ENCODE peak calls at places on chromosome 16, in eight cellular contexts. One of them, this sample, is unnamed.

GRCh38 chr16:85733839-85734170 is 17.1 kb downstream of the C16orf74 start:
- DNase-seq in dorsolateral prefrontal cortex: no peak
- DNase-seq in PC-9: no peak
- DNase-seq in heart left ventricle: no peak
- DNase-seq in neural progenitor cell: peak
- DNase-seq in gastrocnemius medialis: no peak
- DNase-seq in mesendoderm: peak
- DNase-seq in hepatocyte: no peak
- DNase-seq in this sample: no peak

GRCh38 chr16:72434159-72434558 is 262.2 kb upstream of the PMFBP1 start:
- DNase-seq in dorsolateral prefrontal cortex: no peak
- DNase-seq in PC-9: no peak
- DNase-seq in heart left ventricle: no peak
- DNase-seq in neural progenitor cell: no peak
- DNase-seq in gastrocnemius medialis: no peak
- DNase-seq in mesendoderm: peak
- DNase-seq in hepatocyte: no peak
- DNase-seq in this sample: no peak

GRCh38 chr16:25143898-25144297 is 32.4 kb downstream of the LCMT1 start:
- DNase-seq in dorsolateral prefrontal cortex: no peak
- DNase-seq in PC-9: no peak
- DNase-seq in heart left ventricle: no peak
- DNase-seq in neural progenitor cell: peak
- DNase-seq in gastrocnemius medialis: no peak
- DNase-seq in mesendoderm: peak
- DNase-seq in hepatocyte: no peak
- DNase-seq in this sample: no peak

GRCh38 chr16:84689126-84689525 is 10.7 kb upstream of the USP10 start:
- DNase-seq in dorsolateral prefrontal cortex: no peak
- DNase-seq in PC-9: no peak
- DNase-seq in heart left ventricle: no peak
- DNase-seq in neural progenitor cell: no peak
- DNase-seq in gastrocnemius medialis: no peak
- DNase-seq in mesendoderm: no peak
- DNase-seq in hepatocyte: peak
- DNase-seq in this sample: no peak

GRCh38 chr16:22008215-22009142 is 568 bp downstream of the MOSMO start:
- DNase-seq in dorsolateral prefrontal cortex: no peak
- DNase-seq in PC-9: no peak
- DNase-seq in heart left ventricle: no peak
- DNase-seq in neural progenitor cell: peak
- DNase-seq in gastrocnemius medialis: no peak
- DNase-seq in mesendoderm: no peak
- DNase-seq in hepatocyte: peak
- DNase-seq in this sample: peak

GRCh38 chr16:21156767-21157467 is 1.6 kb upstream of the LDAF1 start:
- DNase-seq in dorsolateral prefrontal cortex: no peak
- DNase-seq in PC-9: peak
- DNase-seq in heart left ventricle: peak
- DNase-seq in neural progenitor cell: peak
- DNase-seq in gastrocnemius medialis: no peak
- DNase-seq in mesendoderm: peak
- DNase-seq in hepatocyte: peak
- DNase-seq in this sample: no peak

GRCh38 chr16:89048087-89048729 is 45.4 kb upstream of the ACSF3 start:
- DNase-seq in dorsolateral prefrontal cortex: no peak
- DNase-seq in PC-9: no peak
- DNase-seq in heart left ventricle: peak
- DNase-seq in neural progenitor cell: peak
- DNase-seq in gastrocnemius medialis: no peak
- DNase-seq in mesendoderm: no peak
- DNase-seq in hepatocyte: no peak
- DNase-seq in this sample: no peak

GRCh38 chr16:75584108-75584507 is 17.9 kb downstream of the GABARAPL2 start:
- DNase-seq in dorsolateral prefrontal cortex: no peak
- DNase-seq in PC-9: no peak
- DNase-seq in heart left ventricle: no peak
- DNase-seq in neural progenitor cell: no peak
- DNase-seq in gastrocnemius medialis: no peak
- DNase-seq in mesendoderm: no peak
- DNase-seq in hepatocyte: no peak
- DNase-seq in this sample: no peak

GRCh38 chr16:22141746-22142145 is 20.6 kb upstream of the SDR42E2 start:
- DNase-seq in dorsolateral prefrontal cortex: no peak
- DNase-seq in PC-9: no peak
- DNase-seq in heart left ventricle: no peak
- DNase-seq in neural progenitor cell: peak
- DNase-seq in gastrocnemius medialis: no peak
- DNase-seq in mesendoderm: peak
- DNase-seq in hepatocyte: no peak
- DNase-seq in this sample: no peak

GRCh38 chr16:8818499-8819270 is 21.0 kb downstream of the PMM2 start:
- DNase-seq in dorsolateral prefrontal cortex: no peak
- DNase-seq in PC-9: no peak
- DNase-seq in heart left ventricle: no peak
- DNase-seq in neural progenitor cell: no peak
- DNase-seq in gastrocnemius medialis: no peak
- DNase-seq in mesendoderm: peak
- DNase-seq in hepatocyte: no peak
- DNase-seq in this sample: no peak

GRCh38 chr16:29126057-29126494 is 141.2 kb downstream of the LAT start:
- DNase-seq in dorsolateral prefrontal cortex: no peak
- DNase-seq in PC-9: no peak
- DNase-seq in heart left ventricle: no peak
- DNase-seq in neural progenitor cell: no peak
- DNase-seq in gastrocnemius medialis: no peak
- DNase-seq in mesendoderm: no peak
- DNase-seq in hepatocyte: no peak
- DNase-seq in this sample: peak

GRCh38 chr16:71311553-71312158 is 22.5 kb upstream of the CMTR2 start:
- DNase-seq in dorsolateral prefrontal cortex: no peak
- DNase-seq in PC-9: no peak
- DNase-seq in heart left ventricle: no peak
- DNase-seq in neural progenitor cell: peak
- DNase-seq in gastrocnemius medialis: no peak
- DNase-seq in mesendoderm: peak
- DNase-seq in hepatocyte: peak
- DNase-seq in this sample: peak

GRCh38 chr16:74608944-74609343 is 2.0 kb upstream of the GLG1 start:
- DNase-seq in dorsolateral prefrontal cortex: no peak
- DNase-seq in PC-9: no peak
- DNase-seq in heart left ventricle: no peak
- DNase-seq in neural progenitor cell: no peak
- DNase-seq in gastrocnemius medialis: no peak
- DNase-seq in mesendoderm: peak
- DNase-seq in hepatocyte: no peak
- DNase-seq in this sample: peak

GRCh38 chr16:78748471-78748929 is 649.0 kb downstream of the WWOX start:
- DNase-seq in dorsolateral prefrontal cortex: no peak
- DNase-seq in PC-9: no peak
- DNase-seq in heart left ventricle: no peak
- DNase-seq in neural progenitor cell: no peak
- DNase-seq in gastrocnemius medialis: no peak
- DNase-seq in mesendoderm: no peak
- DNase-seq in hepatocyte: no peak
- DNase-seq in this sample: no peak

GRCh38 chr16:57601801-57602478 is 26.5 kb upstream of the ADGRG1 start:
- DNase-seq in dorsolateral prefrontal cortex: no peak
- DNase-seq in PC-9: no peak
- DNase-seq in heart left ventricle: no peak
- DNase-seq in neural progenitor cell: no peak
- DNase-seq in gastrocnemius medialis: no peak
- DNase-seq in mesendoderm: no peak
- DNase-seq in hepatocyte: no peak
- DNase-seq in this sample: peak

DNA sequence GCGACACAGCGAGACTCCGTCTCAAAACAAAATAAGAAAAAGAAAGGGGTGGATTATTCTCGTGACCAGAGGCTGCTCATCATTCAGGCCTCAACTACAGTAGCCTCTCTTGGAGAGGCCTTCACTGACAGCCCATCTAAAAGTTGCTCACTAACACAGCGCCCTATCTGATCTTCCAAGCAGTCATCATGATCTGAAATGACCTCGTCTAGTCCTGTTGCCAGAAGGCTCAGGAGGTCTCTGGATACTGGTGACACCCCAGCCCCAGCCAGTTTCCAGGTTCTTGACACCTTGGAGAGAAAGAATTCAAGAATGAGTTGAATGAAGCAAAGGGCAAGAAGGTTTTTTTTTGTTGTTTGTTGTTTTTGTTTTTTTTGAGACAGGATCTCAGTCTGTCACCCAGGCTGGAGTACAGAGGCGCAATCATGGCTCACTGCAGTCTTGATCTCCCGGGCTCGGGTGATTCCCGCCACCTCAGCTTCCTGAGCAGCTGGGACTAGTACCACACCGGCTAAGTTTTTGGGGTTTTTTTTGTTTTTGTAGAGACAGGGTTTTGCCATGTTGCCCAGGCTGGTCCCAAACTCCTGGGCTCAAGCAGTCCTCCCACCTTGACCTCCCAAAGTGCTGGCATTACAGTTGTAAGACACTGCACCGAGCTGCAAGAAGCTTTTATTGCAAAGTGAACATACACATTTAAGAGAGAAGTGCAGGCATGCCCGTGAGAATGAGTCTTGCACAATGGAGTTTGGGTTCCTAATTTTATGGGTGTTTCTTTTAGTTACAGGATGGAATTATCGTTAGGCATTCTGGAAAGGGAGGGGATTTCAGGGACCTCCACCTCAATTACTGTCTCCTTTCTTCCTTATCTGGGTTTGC is 2.7 kb upstream of the ZC3H7A start:
- DNase-seq in dorsolateral prefrontal cortex: no peak
- DNase-seq in PC-9: no peak
- DNase-seq in heart left ventricle: no peak
- DNase-seq in neural progenitor cell: no peak
- DNase-seq in gastrocnemius medialis: no peak
- DNase-seq in mesendoderm: peak
- DNase-seq in hepatocyte: no peak
- DNase-seq in this sample: no peak
- H3K4me3 ChIP-seq in dorsolateral prefrontal cortex: no peak
- H3K4me3 ChIP-seq in PC-9: no peak
- H3K4me3 ChIP-seq in heart left ventricle: peak
- H3K4me3 ChIP-seq in neural progenitor cell: no peak
- H3K4me3 ChIP-seq in gastrocnemius medialis: no peak
- H3K4me3 ChIP-seq in mesendoderm: no peak
- H3K4me3 ChIP-seq in hepatocyte: no peak
- H3K4me3 ChIP-seq in this sample: no peak

GRCh38 chr16:23432176-23433128 is 20.5 kb downstream of the COG7 start:
- DNase-seq in dorsolateral prefrontal cortex: no peak
- DNase-seq in PC-9: no peak
- DNase-seq in heart left ventricle: no peak
- DNase-seq in neural progenitor cell: no peak
- DNase-seq in gastrocnemius medialis: no peak
- DNase-seq in mesendoderm: no peak
- DNase-seq in hepatocyte: no peak
- DNase-seq in this sample: no peak

GRCh38 chr16:23433261-23433920 is 19.6 kb downstream of the COG7 start:
- DNase-seq in dorsolateral prefrontal cortex: no peak
- DNase-seq in PC-9: no peak
- DNase-seq in heart left ventricle: no peak
- DNase-seq in neural progenitor cell: no peak
- DNase-seq in gastrocnemius medialis: no peak
- DNase-seq in mesendoderm: no peak
- DNase-seq in hepatocyte: no peak
- DNase-seq in this sample: no peak

GRCh38 chr16:23436992-23437391 is 16.0 kb downstream of the COG7 start:
- DNase-seq in dorsolateral prefrontal cortex: no peak
- DNase-seq in PC-9: no peak
- DNase-seq in heart left ventricle: no peak
- DNase-seq in neural progenitor cell: no peak
- DNase-seq in gastrocnemius medialis: no peak
- DNase-seq in mesendoderm: no peak
- DNase-seq in hepatocyte: no peak
- DNase-seq in this sample: no peak

GRCh38 chr16:23435500-23435899 is 17.5 kb downstream of the COG7 start:
- DNase-seq in dorsolateral prefrontal cortex: no peak
- DNase-seq in PC-9: peak
- DNase-seq in heart left ventricle: peak
- DNase-seq in neural progenitor cell: peak
- DNase-seq in gastrocnemius medialis: no peak
- DNase-seq in mesendoderm: peak
- DNase-seq in hepatocyte: peak
- DNase-seq in this sample: peak

DNA sequence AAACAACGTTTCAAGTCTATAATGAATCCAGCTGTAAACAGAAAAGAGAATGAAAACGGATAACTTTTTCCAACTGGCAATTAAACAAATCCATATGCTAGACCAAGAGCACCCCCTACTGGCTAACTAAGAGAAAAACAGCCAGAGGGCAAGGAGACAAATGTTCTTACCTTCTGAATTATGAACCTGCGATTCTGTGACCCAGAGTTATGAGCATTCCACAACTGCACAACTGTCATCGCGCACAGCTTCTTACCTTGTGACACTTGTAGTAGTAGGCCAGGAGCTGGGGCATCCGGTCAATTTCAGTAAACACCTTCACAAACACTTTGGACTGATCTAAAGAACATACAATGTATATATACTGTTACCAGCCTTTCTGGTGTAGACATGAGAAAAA is 18.6 kb downstream of the COG7 start:
- DNase-seq in dorsolateral prefrontal cortex: no peak
- DNase-seq in PC-9: peak
- DNase-seq in heart left ventricle: no peak
- DNase-seq in neural progenitor cell: peak
- DNase-seq in gastrocnemius medialis: peak
- DNase-seq in mesendoderm: peak
- DNase-seq in hepatocyte: peak
- DNase-seq in this sample: peak
- H3K27ac ChIP-seq in dorsolateral prefrontal cortex: no peak
- H3K27ac ChIP-seq in PC-9: no peak
- H3K27ac ChIP-seq in heart left ventricle: no peak
- H3K27ac ChIP-seq in neural progenitor cell: no peak
- H3K27ac ChIP-seq in gastrocnemius medialis: no peak
- H3K27ac ChIP-seq in mesendoderm: no peak
- H3K27ac ChIP-seq in hepatocyte: no peak
- H3K27ac ChIP-seq in this sample: no peak

GRCh38 chr16:87802670-87803069 is 36.9 kb upstream of the KLHDC4 start:
- DNase-seq in dorsolateral prefrontal cortex: no peak
- DNase-seq in PC-9: no peak
- DNase-seq in heart left ventricle: no peak
- DNase-seq in neural progenitor cell: no peak
- DNase-seq in gastrocnemius medialis: no peak
- DNase-seq in mesendoderm: no peak
- DNase-seq in hepatocyte: no peak
- DNase-seq in this sample: no peak
- H3K4me3 ChIP-seq in dorsolateral prefrontal cortex: no peak
- H3K4me3 ChIP-seq in PC-9: no peak
- H3K4me3 ChIP-seq in heart left ventricle: no peak
- H3K4me3 ChIP-seq in neural progenitor cell: no peak
- H3K4me3 ChIP-seq in gastrocnemius medialis: no peak
- H3K4me3 ChIP-seq in mesendoderm: no peak
- H3K4me3 ChIP-seq in hepatocyte: no peak
- H3K4me3 ChIP-seq in this sample: no peak

DNA sequence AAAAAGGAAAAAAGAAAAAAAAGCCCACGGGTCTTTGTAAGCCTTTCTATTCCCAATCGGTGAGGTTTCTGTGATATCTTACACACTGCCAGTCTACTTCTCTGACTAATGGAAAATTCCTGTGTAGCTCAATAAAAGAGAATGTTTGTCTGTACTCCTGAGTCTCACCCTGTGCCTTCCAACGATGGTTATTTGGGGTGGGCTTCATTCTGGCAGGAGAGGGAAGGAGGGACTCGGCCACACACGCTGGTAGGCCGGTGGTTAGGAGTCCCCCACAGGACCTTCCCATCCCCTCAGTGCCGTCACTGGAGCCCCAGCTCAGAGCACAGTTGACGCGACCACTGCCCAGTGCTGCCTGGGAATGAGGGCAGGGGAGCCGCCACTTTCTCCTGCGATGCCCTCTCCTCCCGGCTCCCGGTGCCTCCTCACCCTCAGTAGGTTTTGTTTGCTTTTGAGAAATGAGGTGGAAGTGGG is 68.0 kb downstream of the AMFR start:
- DNase-seq in dorsolateral prefrontal cortex: no peak
- DNase-seq in PC-9: no peak
- DNase-seq in heart left ventricle: no peak
- DNase-seq in neural progenitor cell: peak
- DNase-seq in gastrocnemius medialis: peak
- DNase-seq in mesendoderm: peak
- DNase-seq in hepatocyte: peak
- DNase-seq in this sample: no peak
- H3K27ac ChIP-seq in dorsolateral prefrontal cortex: peak
- H3K27ac ChIP-seq in PC-9: peak
- H3K27ac ChIP-seq in heart left ventricle: peak
- H3K27ac ChIP-seq in neural progenitor cell: no peak
- H3K27ac ChIP-seq in gastrocnemius medialis: peak
- H3K27ac ChIP-seq in mesendoderm: no peak
- H3K27ac ChIP-seq in hepatocyte: peak
- H3K27ac ChIP-seq in this sample: no peak